ENCODE peak calls at places on chromosomes 1 and 21, in eight cellular contexts. One of them, this sample, is unnamed.

GRCh38 chr1:212699839-212700596 is at the start of gene BATF3:
- DNase-seq in AG04450: no peak
- DNase-seq in HFFc6: no peak
- DNase-seq in type B pancreatic cell: peak
- DNase-seq in stimulated activated CD8-positive, alpha-beta memory T cell treated with anti-CD3 and anti-CD28 coated beads, Interleukin-2, amount 100 ng/mL, for 1 hour: peak
- DNase-seq in colonic mucosa: peak
- DNase-seq in stimulated activated CD4-positive, alpha-beta T cell treated with anti-CD3 and anti-CD28 coated beads, Interleukin-2, amount 100 ng/mL, for 48 hours: peak
- DNase-seq in EL: peak
- DNase-seq in this sample: no peak

GRCh38 chr1:172393354-172393753 is 27.1 kb upstream of the C1orf105 start:
- DNase-seq in AG04450: no peak
- DNase-seq in HFFc6: no peak
- DNase-seq in type B pancreatic cell: no peak
- DNase-seq in stimulated activated CD8-positive, alpha-beta memory T cell treated with anti-CD3 and anti-CD28 coated beads, Interleukin-2, amount 100 ng/mL, for 1 hour: no peak
- DNase-seq in colonic mucosa: no peak
- DNase-seq in stimulated activated CD4-positive, alpha-beta T cell treated with anti-CD3 and anti-CD28 coated beads, Interleukin-2, amount 100 ng/mL, for 48 hours: no peak
- DNase-seq in EL: no peak
- DNase-seq in this sample: no peak

GRCh38 chr21:44533121-44533890 is 6.7 kb downstream of the KRTAP10-1 start:
- DNase-seq in AG04450: no peak
- DNase-seq in HFFc6: no peak
- DNase-seq in type B pancreatic cell: peak
- DNase-seq in stimulated activated CD8-positive, alpha-beta memory T cell treated with anti-CD3 and anti-CD28 coated beads, Interleukin-2, amount 100 ng/mL, for 1 hour: no peak
- DNase-seq in colonic mucosa: no peak
- DNase-seq in stimulated activated CD4-positive, alpha-beta T cell treated with anti-CD3 and anti-CD28 coated beads, Interleukin-2, amount 100 ng/mL, for 48 hours: no peak
- DNase-seq in EL: no peak
- DNase-seq in this sample: no peak

GRCh38 chr1:68339505-68339904 is 107.2 kb upstream of the WLS start:
- DNase-seq in AG04450: no peak
- DNase-seq in HFFc6: peak
- DNase-seq in type B pancreatic cell: no peak
- DNase-seq in stimulated activated CD8-positive, alpha-beta memory T cell treated with anti-CD3 and anti-CD28 coated beads, Interleukin-2, amount 100 ng/mL, for 1 hour: no peak
- DNase-seq in colonic mucosa: no peak
- DNase-seq in stimulated activated CD4-positive, alpha-beta T cell treated with anti-CD3 and anti-CD28 coated beads, Interleukin-2, amount 100 ng/mL, for 48 hours: no peak
- DNase-seq in EL: no peak
- DNase-seq in this sample: no peak

GRCh38 chr1:86499987-86500593 is 31.4 kb downstream of the CLCA1 start:
- DNase-seq in AG04450: no peak
- DNase-seq in HFFc6: peak
- DNase-seq in type B pancreatic cell: no peak
- DNase-seq in stimulated activated CD8-positive, alpha-beta memory T cell treated with anti-CD3 and anti-CD28 coated beads, Interleukin-2, amount 100 ng/mL, for 1 hour: no peak
- DNase-seq in colonic mucosa: no peak
- DNase-seq in stimulated activated CD4-positive, alpha-beta T cell treated with anti-CD3 and anti-CD28 coated beads, Interleukin-2, amount 100 ng/mL, for 48 hours: no peak
- DNase-seq in EL: peak
- DNase-seq in this sample: no peak

GRCh38 chr1:183069562-183070216 is 46.5 kb downstream of the LAMC1 start:
- DNase-seq in AG04450: no peak
- DNase-seq in HFFc6: no peak
- DNase-seq in type B pancreatic cell: no peak
- DNase-seq in stimulated activated CD8-positive, alpha-beta memory T cell treated with anti-CD3 and anti-CD28 coated beads, Interleukin-2, amount 100 ng/mL, for 1 hour: no peak
- DNase-seq in colonic mucosa: no peak
- DNase-seq in stimulated activated CD4-positive, alpha-beta T cell treated with anti-CD3 and anti-CD28 coated beads, Interleukin-2, amount 100 ng/mL, for 48 hours: no peak
- DNase-seq in EL: peak
- DNase-seq in this sample: no peak

GRCh38 chr1:63674238-63674864 is 81.1 kb downstream of the PGM1 start:
- DNase-seq in AG04450: peak
- DNase-seq in HFFc6: peak
- DNase-seq in type B pancreatic cell: peak
- DNase-seq in stimulated activated CD8-positive, alpha-beta memory T cell treated with anti-CD3 and anti-CD28 coated beads, Interleukin-2, amount 100 ng/mL, for 1 hour: no peak
- DNase-seq in colonic mucosa: peak
- DNase-seq in stimulated activated CD4-positive, alpha-beta T cell treated with anti-CD3 and anti-CD28 coated beads, Interleukin-2, amount 100 ng/mL, for 48 hours: no peak
- DNase-seq in EL: peak
- DNase-seq in this sample: peak

GRCh38 chr1:226123591-226124471 is 61.3 kb downstream of the H3-3A start:
- DNase-seq in AG04450: no peak
- DNase-seq in HFFc6: peak
- DNase-seq in type B pancreatic cell: no peak
- DNase-seq in stimulated activated CD8-positive, alpha-beta memory T cell treated with anti-CD3 and anti-CD28 coated beads, Interleukin-2, amount 100 ng/mL, for 1 hour: no peak
- DNase-seq in colonic mucosa: peak
- DNase-seq in stimulated activated CD4-positive, alpha-beta T cell treated with anti-CD3 and anti-CD28 coated beads, Interleukin-2, amount 100 ng/mL, for 48 hours: no peak
- DNase-seq in EL: peak
- DNase-seq in this sample: no peak

GRCh38 chr1:30879126-30879786 is 29.3 kb downstream of the SDC3 start:
- DNase-seq in AG04450: no peak
- DNase-seq in HFFc6: peak
- DNase-seq in type B pancreatic cell: no peak
- DNase-seq in stimulated activated CD8-positive, alpha-beta memory T cell treated with anti-CD3 and anti-CD28 coated beads, Interleukin-2, amount 100 ng/mL, for 1 hour: no peak
- DNase-seq in colonic mucosa: no peak
- DNase-seq in stimulated activated CD4-positive, alpha-beta T cell treated with anti-CD3 and anti-CD28 coated beads, Interleukin-2, amount 100 ng/mL, for 48 hours: no peak
- DNase-seq in EL: peak
- DNase-seq in this sample: no peak

GRCh38 chr21:35273331-35273730 is 224.2 kb upstream of the RUNX1 start:
- DNase-seq in AG04450: no peak
- DNase-seq in HFFc6: no peak
- DNase-seq in type B pancreatic cell: no peak
- DNase-seq in stimulated activated CD8-positive, alpha-beta memory T cell treated with anti-CD3 and anti-CD28 coated beads, Interleukin-2, amount 100 ng/mL, for 1 hour: no peak
- DNase-seq in colonic mucosa: peak
- DNase-seq in stimulated activated CD4-positive, alpha-beta T cell treated with anti-CD3 and anti-CD28 coated beads, Interleukin-2, amount 100 ng/mL, for 48 hours: no peak
- DNase-seq in EL: no peak
- DNase-seq in this sample: no peak

GRCh38 chr1:75130865-75131592 is 3.2 kb upstream of the LHX8 start:
- DNase-seq in AG04450: no peak
- DNase-seq in HFFc6: no peak
- DNase-seq in type B pancreatic cell: no peak
- DNase-seq in stimulated activated CD8-positive, alpha-beta memory T cell treated with anti-CD3 and anti-CD28 coated beads, Interleukin-2, amount 100 ng/mL, for 1 hour: no peak
- DNase-seq in colonic mucosa: no peak
- DNase-seq in stimulated activated CD4-positive, alpha-beta T cell treated with anti-CD3 and anti-CD28 coated beads, Interleukin-2, amount 100 ng/mL, for 48 hours: no peak
- DNase-seq in EL: no peak
- DNase-seq in this sample: no peak

GRCh38 chr1:176501596-176501995 is 38.6 kb downstream of the PAPPA2 start:
- DNase-seq in AG04450: no peak
- DNase-seq in HFFc6: no peak
- DNase-seq in type B pancreatic cell: no peak
- DNase-seq in stimulated activated CD8-positive, alpha-beta memory T cell treated with anti-CD3 and anti-CD28 coated beads, Interleukin-2, amount 100 ng/mL, for 1 hour: no peak
- DNase-seq in colonic mucosa: no peak
- DNase-seq in stimulated activated CD4-positive, alpha-beta T cell treated with anti-CD3 and anti-CD28 coated beads, Interleukin-2, amount 100 ng/mL, for 48 hours: no peak
- DNase-seq in EL: no peak
- DNase-seq in this sample: no peak

GRCh38 chr21:28213221-28213620 is 779.5 kb downstream of the LTN1 start:
- DNase-seq in AG04450: no peak
- DNase-seq in HFFc6: no peak
- DNase-seq in type B pancreatic cell: no peak
- DNase-seq in stimulated activated CD8-positive, alpha-beta memory T cell treated with anti-CD3 and anti-CD28 coated beads, Interleukin-2, amount 100 ng/mL, for 1 hour: no peak
- DNase-seq in colonic mucosa: no peak
- DNase-seq in stimulated activated CD4-positive, alpha-beta T cell treated with anti-CD3 and anti-CD28 coated beads, Interleukin-2, amount 100 ng/mL, for 48 hours: no peak
- DNase-seq in EL: no peak
- DNase-seq in this sample: no peak

GRCh38 chr1:89001510-89001909 is 9.1 kb upstream of the KYAT3 start:
- DNase-seq in AG04450: no peak
- DNase-seq in HFFc6: peak
- DNase-seq in type B pancreatic cell: no peak
- DNase-seq in stimulated activated CD8-positive, alpha-beta memory T cell treated with anti-CD3 and anti-CD28 coated beads, Interleukin-2, amount 100 ng/mL, for 1 hour: no peak
- DNase-seq in colonic mucosa: no peak
- DNase-seq in stimulated activated CD4-positive, alpha-beta T cell treated with anti-CD3 and anti-CD28 coated beads, Interleukin-2, amount 100 ng/mL, for 48 hours: no peak
- DNase-seq in EL: peak
- DNase-seq in this sample: no peak

GRCh38 chr1:2864203-2864905 is 62.9 kb upstream of the TTC34 start:
- DNase-seq in AG04450: no peak
- DNase-seq in HFFc6: no peak
- DNase-seq in type B pancreatic cell: no peak
- DNase-seq in stimulated activated CD8-positive, alpha-beta memory T cell treated with anti-CD3 and anti-CD28 coated beads, Interleukin-2, amount 100 ng/mL, for 1 hour: no peak
- DNase-seq in colonic mucosa: no peak
- DNase-seq in stimulated activated CD4-positive, alpha-beta T cell treated with anti-CD3 and anti-CD28 coated beads, Interleukin-2, amount 100 ng/mL, for 48 hours: no peak
- DNase-seq in EL: no peak
- DNase-seq in this sample: no peak

GRCh38 chr1:24557711-24558121 is 1.8 kb downstream of the NCMAP start:
- DNase-seq in AG04450: no peak
- DNase-seq in HFFc6: no peak
- DNase-seq in type B pancreatic cell: no peak
- DNase-seq in stimulated activated CD8-positive, alpha-beta memory T cell treated with anti-CD3 and anti-CD28 coated beads, Interleukin-2, amount 100 ng/mL, for 1 hour: no peak
- DNase-seq in colonic mucosa: no peak
- DNase-seq in stimulated activated CD4-positive, alpha-beta T cell treated with anti-CD3 and anti-CD28 coated beads, Interleukin-2, amount 100 ng/mL, for 48 hours: no peak
- DNase-seq in EL: no peak
- DNase-seq in this sample: no peak

GRCh38 chr1:224096773-224097172 is 17.1 kb upstream of the FBXO28 start:
- DNase-seq in AG04450: no peak
- DNase-seq in HFFc6: no peak
- DNase-seq in type B pancreatic cell: no peak
- DNase-seq in stimulated activated CD8-positive, alpha-beta memory T cell treated with anti-CD3 and anti-CD28 coated beads, Interleukin-2, amount 100 ng/mL, for 1 hour: no peak
- DNase-seq in colonic mucosa: no peak
- DNase-seq in stimulated activated CD4-positive, alpha-beta T cell treated with anti-CD3 and anti-CD28 coated beads, Interleukin-2, amount 100 ng/mL, for 48 hours: no peak
- DNase-seq in EL: no peak
- DNase-seq in this sample: no peak

GRCh38 chr21:38921511-38922215 is 115.9 kb downstream of the ETS2 start:
- DNase-seq in AG04450: no peak
- DNase-seq in HFFc6: no peak
- DNase-seq in type B pancreatic cell: no peak
- DNase-seq in stimulated activated CD8-positive, alpha-beta memory T cell treated with anti-CD3 and anti-CD28 coated beads, Interleukin-2, amount 100 ng/mL, for 1 hour: no peak
- DNase-seq in colonic mucosa: peak
- DNase-seq in stimulated activated CD4-positive, alpha-beta T cell treated with anti-CD3 and anti-CD28 coated beads, Interleukin-2, amount 100 ng/mL, for 48 hours: no peak
- DNase-seq in EL: no peak
- DNase-seq in this sample: no peak

GRCh38 chr1:42427240-42427639 is 28.6 kb downstream of the ZMYND12 start:
- DNase-seq in AG04450: no peak
- DNase-seq in HFFc6: no peak
- DNase-seq in type B pancreatic cell: no peak
- DNase-seq in stimulated activated CD8-positive, alpha-beta memory T cell treated with anti-CD3 and anti-CD28 coated beads, Interleukin-2, amount 100 ng/mL, for 1 hour: no peak
- DNase-seq in colonic mucosa: no peak
- DNase-seq in stimulated activated CD4-positive, alpha-beta T cell treated with anti-CD3 and anti-CD28 coated beads, Interleukin-2, amount 100 ng/mL, for 48 hours: no peak
- DNase-seq in EL: no peak
- DNase-seq in this sample: no peak

GRCh38 chr1:182259229-182259872 is 132.2 kb downstream of the GLUL start:
- DNase-seq in AG04450: no peak
- DNase-seq in HFFc6: peak
- DNase-seq in type B pancreatic cell: no peak
- DNase-seq in stimulated activated CD8-positive, alpha-beta memory T cell treated with anti-CD3 and anti-CD28 coated beads, Interleukin-2, amount 100 ng/mL, for 1 hour: peak
- DNase-seq in colonic mucosa: peak
- DNase-seq in stimulated activated CD4-positive, alpha-beta T cell treated with anti-CD3 and anti-CD28 coated beads, Interleukin-2, amount 100 ng/mL, for 48 hours: peak
- DNase-seq in EL: peak
- DNase-seq in this sample: no peak

GRCh38 chr1:210709694-210710093 is 381.0 kb downstream of the HHAT start:
- DNase-seq in AG04450: no peak
- DNase-seq in HFFc6: peak
- DNase-seq in type B pancreatic cell: no peak
- DNase-seq in stimulated activated CD8-positive, alpha-beta memory T cell treated with anti-CD3 and anti-CD28 coated beads, Interleukin-2, amount 100 ng/mL, for 1 hour: no peak
- DNase-seq in colonic mucosa: no peak
- DNase-seq in stimulated activated CD4-positive, alpha-beta T cell treated with anti-CD3 and anti-CD28 coated beads, Interleukin-2, amount 100 ng/mL, for 48 hours: no peak
- DNase-seq in EL: no peak
- DNase-seq in this sample: no peak

This sample was measured in 8988T.